ENCODE peak calls at places on chromosome 20, in nine cellular contexts. One of them, this sample, is unnamed.

GRCh38 chr20:13915244-13915643 is 75.2 kb downstream of the SEL1L2 start:
- DNase-seq in cardiac fibroblast: no peak
- DNase-seq in fibroblast of the aortic adventitia: no peak
- DNase-seq in Peyer's patch: no peak
- DNase-seq in heart left ventricle: no peak
- DNase-seq in right cardiac atrium: no peak
- DNase-seq in iPS DF 6.9: no peak
- DNase-seq in HAP-1: no peak
- DNase-seq in left ventricle myocardium inferior: no peak
- DNase-seq in this sample: no peak

GRCh38 chr20:23350855-23351838 is 556 bp downstream of the NXT1 start:
- DNase-seq in iPS DF 6.9: no peak
- DNase-seq in HAP-1: peak; percentile 73
- DNase-seq in heart left ventricle: peak; percentile 41
- DNase-seq in left ventricle myocardium inferior: peak; percentile 26
- DNase-seq in fibroblast of the aortic adventitia: peak; percentile 28
- DNase-seq in right cardiac atrium: peak; percentile 61
- DNase-seq in cardiac fibroblast: peak; percentile 43
- DNase-seq in Peyer's patch: peak; percentile 78
- DNase-seq in this sample: peak; percentile 74

GRCh38 chr20:37528442-37529213 is 952 bp upstream of the BLCAP start:
- DNase-seq in fibroblast of the aortic adventitia: peak; percentile 18
- DNase-seq in left ventricle myocardium inferior: no peak
- DNase-seq in Peyer's patch: peak; percentile 27
- DNase-seq in HAP-1: peak; percentile 6
- DNase-seq in heart left ventricle: no peak
- DNase-seq in cardiac fibroblast: no peak
- DNase-seq in right cardiac atrium: no peak
- DNase-seq in iPS DF 6.9: no peak
- DNase-seq in this sample: peak; percentile 46

GRCh38 chr20:51562334-51563140 is 20.0 kb upstream of the NFATC2 start:
- DNase-seq in fibroblast of the aortic adventitia: peak; percentile 94
- DNase-seq in Peyer's patch: peak; percentile 78
- DNase-seq in left ventricle myocardium inferior: peak; percentile 81
- DNase-seq in cardiac fibroblast: peak; percentile 92
- DNase-seq in iPS DF 6.9: no peak
- DNase-seq in HAP-1: peak; percentile 75
- DNase-seq in right cardiac atrium: peak; percentile 95
- DNase-seq in heart left ventricle: peak; percentile 89
- DNase-seq in this sample: peak; percentile 53

GRCh38 chr20:23156170-23156841 is 70.2 kb upstream of the CD93 start:
- DNase-seq in cardiac fibroblast: peak; percentile 77
- DNase-seq in right cardiac atrium: peak; percentile 63
- DNase-seq in fibroblast of the aortic adventitia: peak; percentile 75
- DNase-seq in left ventricle myocardium inferior: no peak
- DNase-seq in HAP-1: no peak
- DNase-seq in iPS DF 6.9: no peak
- DNase-seq in heart left ventricle: no peak
- DNase-seq in Peyer's patch: peak; percentile 69
- DNase-seq in this sample: peak; percentile 84

GRCh38 chr20:17849901-17850673 is 118.5 kb downstream of the SNX5 start:
- DNase-seq in cardiac fibroblast: peak; percentile 99
- DNase-seq in fibroblast of the aortic adventitia: peak; percentile 100
- DNase-seq in left ventricle myocardium inferior: peak; percentile 76
- DNase-seq in right cardiac atrium: peak; percentile 88
- DNase-seq in iPS DF 6.9: no peak
- DNase-seq in heart left ventricle: peak; percentile 67
- DNase-seq in HAP-1: no peak
- DNase-seq in Peyer's patch: peak; percentile 72
- DNase-seq in this sample: peak; percentile 97

GRCh38 chr20:12358006-12358654 is 440.4 kb downstream of the BTBD3 start:
- DNase-seq in heart left ventricle: no peak
- DNase-seq in right cardiac atrium: no peak
- DNase-seq in left ventricle myocardium inferior: no peak
- DNase-seq in HAP-1: no peak
- DNase-seq in cardiac fibroblast: peak; percentile 18
- DNase-seq in fibroblast of the aortic adventitia: peak; percentile 28
- DNase-seq in iPS DF 6.9: peak; percentile 41
- DNase-seq in Peyer's patch: no peak
- DNase-seq in this sample: peak; percentile 57

GRCh38 chr20:51158226-51158625 is 135.3 kb upstream of the KCNG1 start:
- DNase-seq in HAP-1: no peak
- DNase-seq in left ventricle myocardium inferior: no peak
- DNase-seq in Peyer's patch: no peak
- DNase-seq in right cardiac atrium: no peak
- DNase-seq in iPS DF 6.9: no peak
- DNase-seq in heart left ventricle: no peak
- DNase-seq in cardiac fibroblast: no peak
- DNase-seq in fibroblast of the aortic adventitia: no peak
- DNase-seq in this sample: no peak

GRCh38 chr20:59161626-59162170 is 1.9 kb upstream of the ZNF831 start:
- DNase-seq in heart left ventricle: no peak
- DNase-seq in fibroblast of the aortic adventitia: no peak
- DNase-seq in Peyer's patch: no peak
- DNase-seq in cardiac fibroblast: no peak
- DNase-seq in iPS DF 6.9: no peak
- DNase-seq in HAP-1: no peak
- DNase-seq in left ventricle myocardium inferior: no peak
- DNase-seq in right cardiac atrium: no peak
- DNase-seq in this sample: no peak

GRCh38 chr20:43824279-43824678 is 90.4 kb upstream of the TOX2 start:
- DNase-seq in Peyer's patch: no peak
- DNase-seq in left ventricle myocardium inferior: no peak
- DNase-seq in iPS DF 6.9: no peak
- DNase-seq in cardiac fibroblast: no peak
- DNase-seq in HAP-1: no peak
- DNase-seq in fibroblast of the aortic adventitia: no peak
- DNase-seq in heart left ventricle: no peak
- DNase-seq in right cardiac atrium: no peak
- DNase-seq in this sample: no peak

GRCh38 chr20:17629678-17630089 is 52.4 kb downstream of the RRBP1 start:
- DNase-seq in Peyer's patch: no peak
- DNase-seq in HAP-1: no peak
- DNase-seq in iPS DF 6.9: no peak
- DNase-seq in cardiac fibroblast: no peak
- DNase-seq in right cardiac atrium: peak; percentile 65
- DNase-seq in fibroblast of the aortic adventitia: no peak
- DNase-seq in heart left ventricle: no peak
- DNase-seq in left ventricle myocardium inferior: no peak
- DNase-seq in this sample: no peak

GRCh38 chr20:8656335-8656734 is 412.6 kb upstream of the PLCB4 start:
- DNase-seq in right cardiac atrium: no peak
- DNase-seq in HAP-1: peak; percentile 60
- DNase-seq in heart left ventricle: peak; percentile 56
- DNase-seq in fibroblast of the aortic adventitia: peak; percentile 19
- DNase-seq in left ventricle myocardium inferior: no peak
- DNase-seq in cardiac fibroblast: peak; percentile 84
- DNase-seq in iPS DF 6.9: no peak
- DNase-seq in Peyer's patch: no peak
- DNase-seq in this sample: no peak

GRCh38 chr20:63167918-63168520 is 47.9 kb downstream of the YTHDF1 start:
- DNase-seq in HAP-1: no peak
- DNase-seq in left ventricle myocardium inferior: no peak
- DNase-seq in cardiac fibroblast: no peak
- DNase-seq in right cardiac atrium: peak; percentile 43
- DNase-seq in fibroblast of the aortic adventitia: no peak
- DNase-seq in heart left ventricle: no peak
- DNase-seq in iPS DF 6.9: no peak
- DNase-seq in Peyer's patch: no peak
- DNase-seq in this sample: no peak
- H3K4me3 ChIP-seq in HAP-1: no peak overlapping the region
- H3K4me3 ChIP-seq in left ventricle myocardium inferior: no peak overlapping the region
- H3K4me3 ChIP-seq in cardiac fibroblast: no peak overlapping the region
- H3K4me3 ChIP-seq in right cardiac atrium: no peak overlapping the region
- H3K4me3 ChIP-seq in fibroblast of the aortic adventitia: no peak overlapping the region
- H3K4me3 ChIP-seq in heart left ventricle: no peak overlapping the region
- H3K4me3 ChIP-seq in iPS DF 6.9: no peak overlapping the region
- H3K4me3 ChIP-seq in Peyer's patch: no peak overlapping the region
- H3K4me3 ChIP-seq in this sample: no peak overlapping the region

GRCh38 chr20:45366631-45367030 is 3.7 kb downstream of the SYS1 start:
- DNase-seq in fibroblast of the aortic adventitia: no peak
- DNase-seq in Peyer's patch: no peak
- DNase-seq in HAP-1: no peak
- DNase-seq in right cardiac atrium: no peak
- DNase-seq in cardiac fibroblast: no peak
- DNase-seq in heart left ventricle: no peak
- DNase-seq in iPS DF 6.9: no peak
- DNase-seq in left ventricle myocardium inferior: no peak
- DNase-seq in this sample: no peak

GRCh38 chr20:45366192-45366591 is 3.2 kb downstream of the SYS1 start:
- DNase-seq in Peyer's patch: no peak
- DNase-seq in heart left ventricle: no peak
- DNase-seq in iPS DF 6.9: no peak
- DNase-seq in left ventricle myocardium inferior: no peak
- DNase-seq in cardiac fibroblast: no peak
- DNase-seq in right cardiac atrium: no peak
- DNase-seq in fibroblast of the aortic adventitia: no peak
- DNase-seq in HAP-1: no peak
- DNase-seq in this sample: no peak

GRCh38 chr20:45370571-45371204 is 7.4 kb downstream of the TP53TG5 start:
- DNase-seq in heart left ventricle: no peak
- DNase-seq in HAP-1: no peak
- DNase-seq in left ventricle myocardium inferior: no peak
- DNase-seq in Peyer's patch: no peak
- DNase-seq in iPS DF 6.9: no peak
- DNase-seq in right cardiac atrium: no peak
- DNase-seq in fibroblast of the aortic adventitia: no peak
- DNase-seq in cardiac fibroblast: no peak
- DNase-seq in this sample: no peak

GRCh38 chr20:45367126-45367525 is 4.2 kb downstream of the SYS1 start:
- DNase-seq in right cardiac atrium: no peak
- DNase-seq in Peyer's patch: no peak
- DNase-seq in HAP-1: no peak
- DNase-seq in cardiac fibroblast: no peak
- DNase-seq in heart left ventricle: no peak
- DNase-seq in fibroblast of the aortic adventitia: no peak
- DNase-seq in iPS DF 6.9: no peak
- DNase-seq in left ventricle myocardium inferior: no peak
- DNase-seq in this sample: no peak

GRCh38 chr20:45368221-45368980 is 5.4 kb downstream of the SYS1 start:
- DNase-seq in heart left ventricle: no peak
- DNase-seq in fibroblast of the aortic adventitia: no peak
- DNase-seq in left ventricle myocardium inferior: no peak
- DNase-seq in HAP-1: no peak
- DNase-seq in Peyer's patch: peak; percentile 87
- DNase-seq in iPS DF 6.9: no peak
- DNase-seq in right cardiac atrium: no peak
- DNase-seq in cardiac fibroblast: no peak
- DNase-seq in this sample: no peak
- H3K4me3 ChIP-seq in heart left ventricle: no peak overlapping the region
- H3K4me3 ChIP-seq in fibroblast of the aortic adventitia: no peak overlapping the region
- H3K4me3 ChIP-seq in left ventricle myocardium inferior: no peak overlapping the region
- H3K4me3 ChIP-seq in HAP-1: no peak overlapping the region
- H3K4me3 ChIP-seq in Peyer's patch: no peak overlapping the region
- H3K4me3 ChIP-seq in iPS DF 6.9: no peak overlapping the region
- H3K4me3 ChIP-seq in right cardiac atrium: no peak overlapping the region
- H3K4me3 ChIP-seq in cardiac fibroblast: no peak overlapping the region
- H3K4me3 ChIP-seq in this sample: no peak overlapping the region

GRCh38 chr20:61185841-61186601 is 66.0 kb upstream of the CDH4 start:
- DNase-seq in left ventricle myocardium inferior: no peak
- DNase-seq in Peyer's patch: no peak
- DNase-seq in heart left ventricle: no peak
- DNase-seq in HAP-1: no peak
- DNase-seq in right cardiac atrium: no peak
- DNase-seq in cardiac fibroblast: peak; percentile 96
- DNase-seq in iPS DF 6.9: no peak
- DNase-seq in fibroblast of the aortic adventitia: peak; percentile 82
- DNase-seq in this sample: peak; percentile 91
- H3K4me3 ChIP-seq in left ventricle myocardium inferior: no peak overlapping the region
- H3K4me3 ChIP-seq in Peyer's patch: no peak overlapping the region
- H3K4me3 ChIP-seq in heart left ventricle: no peak overlapping the region
- H3K4me3 ChIP-seq in HAP-1: no peak overlapping the region
- H3K4me3 ChIP-seq in right cardiac atrium: no peak overlapping the region
- H3K4me3 ChIP-seq in cardiac fibroblast: no peak overlapping the region
- H3K4me3 ChIP-seq in iPS DF 6.9: no peak overlapping the region
- H3K4me3 ChIP-seq in fibroblast of the aortic adventitia: no peak overlapping the region
- H3K4me3 ChIP-seq in this sample: no peak overlapping the region

GRCh38 chr20:45910670-45911485 is 1.1 kb downstream of the PLTP start:
- DNase-seq in iPS DF 6.9: peak; percentile 100
- DNase-seq in right cardiac atrium: peak; percentile 98
- DNase-seq in Peyer's patch: peak; percentile 98
- DNase-seq in cardiac fibroblast: peak; percentile 100
- DNase-seq in heart left ventricle: peak; percentile 97
- DNase-seq in HAP-1: peak; percentile 100
- DNase-seq in left ventricle myocardium inferior: peak; percentile 97
- DNase-seq in fibroblast of the aortic adventitia: peak; percentile 100
- DNase-seq in this sample: peak; percentile 99

GRCh38 chr20:45912344-45912682 is 358 bp upstream of the PLTP start:
- DNase-seq in iPS DF 6.9: no peak
- DNase-seq in HAP-1: no peak
- DNase-seq in right cardiac atrium: no peak
- DNase-seq in left ventricle myocardium inferior: no peak
- DNase-seq in Peyer's patch: no peak
- DNase-seq in heart left ventricle: no peak
- DNase-seq in cardiac fibroblast: no peak
- DNase-seq in fibroblast of the aortic adventitia: no peak
- DNase-seq in this sample: no peak

GRCh38 chr20:45909817-45910669 is 1.9 kb downstream of the PLTP start:
- DNase-seq in left ventricle myocardium inferior: no peak
- DNase-seq in heart left ventricle: no peak
- DNase-seq in iPS DF 6.9: no peak
- DNase-seq in Peyer's patch: no peak
- DNase-seq in fibroblast of the aortic adventitia: no peak
- DNase-seq in right cardiac atrium: peak; percentile 62
- DNase-seq in HAP-1: no peak
- DNase-seq in cardiac fibroblast: no peak
- DNase-seq in this sample: no peak

GRCh38 chr20:45913105-45913504 is 1.1 kb upstream of the PLTP start:
- DNase-seq in right cardiac atrium: no peak
- DNase-seq in heart left ventricle: no peak
- DNase-seq in HAP-1: no peak
- DNase-seq in cardiac fibroblast: peak; percentile 42
- DNase-seq in fibroblast of the aortic adventitia: no peak
- DNase-seq in left ventricle myocardium inferior: no peak
- DNase-seq in Peyer's patch: no peak
- DNase-seq in iPS DF 6.9: no peak
- DNase-seq in this sample: peak; percentile 51

DNA sequence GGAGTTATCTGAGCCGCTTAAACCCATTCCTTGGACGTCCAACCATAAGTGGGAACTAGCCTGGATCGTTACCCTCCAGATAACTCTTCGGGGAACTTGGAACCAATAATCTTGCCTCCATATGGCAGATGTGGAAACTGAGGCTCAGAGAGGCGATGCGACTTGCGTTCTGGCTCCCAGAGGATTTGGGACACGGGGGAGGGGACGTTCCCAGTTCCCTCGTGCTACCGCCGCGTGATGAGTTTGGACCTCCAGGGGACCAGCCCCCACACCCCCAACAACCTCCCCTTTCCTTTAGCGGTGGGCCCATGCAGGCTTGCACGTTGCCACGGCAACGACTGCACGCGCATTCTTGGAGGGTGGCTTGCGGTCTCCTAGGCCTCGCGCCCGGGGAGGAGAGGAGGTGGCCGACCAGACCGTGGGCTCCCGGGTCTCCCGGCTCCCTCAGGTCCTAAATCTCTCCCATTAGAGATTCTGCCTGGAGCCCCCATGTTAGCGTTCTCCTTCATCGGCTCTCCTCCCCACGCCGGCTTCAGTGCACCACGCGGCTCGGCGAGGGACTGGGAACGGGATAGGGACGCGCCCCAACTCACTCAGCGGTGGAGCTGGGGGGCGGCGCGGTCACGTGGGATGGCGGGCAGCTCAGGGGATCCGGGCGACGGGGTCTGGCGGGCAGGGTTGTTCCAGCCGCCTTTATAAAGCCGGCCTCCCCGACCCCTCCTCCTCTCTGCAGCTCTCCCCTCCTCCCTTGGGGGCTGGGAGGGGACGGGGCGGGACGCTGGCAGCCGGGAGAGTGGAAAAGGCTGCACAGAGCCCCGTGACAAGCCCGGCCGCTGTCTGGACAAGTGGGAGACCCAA is at the start of gene PLTP:
- DNase-seq in HAP-1: peak; percentile 86
- DNase-seq in Peyer's patch: peak; percentile 71
- DNase-seq in iPS DF 6.9: no peak
- DNase-seq in right cardiac atrium: peak; percentile 94
- DNase-seq in heart left ventricle: peak; percentile 79
- DNase-seq in cardiac fibroblast: peak; percentile 42
- DNase-seq in left ventricle myocardium inferior: peak; percentile 82
- DNase-seq in fibroblast of the aortic adventitia: peak; percentile 59
- DNase-seq in this sample: peak; percentile 72
- H3K4me3 ChIP-seq in HAP-1: peak within 1 kb of the TSS; percentile 45
- H3K4me3 ChIP-seq in Peyer's patch: peak within 1 kb of the TSS; percentile 52
- H3K4me3 ChIP-seq in iPS DF 6.9: peak within 1 kb of the TSS; percentile 69
- H3K4me3 ChIP-seq in right cardiac atrium: peak within 1 kb of the TSS; percentile 15
- H3K4me3 ChIP-seq in heart left ventricle: peak within 1 kb of the TSS; percentile 62
- H3K4me3 ChIP-seq in cardiac fibroblast: peak within 1 kb of the TSS; percentile 74
- H3K4me3 ChIP-seq in left ventricle myocardium inferior: peak within 1 kb of the TSS; percentile 74
- H3K4me3 ChIP-seq in fibroblast of the aortic adventitia: peak within 1 kb of the TSS; percentile 67
- H3K4me3 ChIP-seq in this sample: peak within 1 kb of the TSS; percentile 71

This sample was measured in epithelial cell of esophagus.